ENCODE peak calls at places on chromosome 7, in five cellular contexts. U is natural killer cell; E is naive thymus-derived CD8-positive, alpha-beta T cell; S is CD8-positive, alpha-beta T cell; I is aorta. O is an unnamed sample.

GRCh38 chr7:25132430-25132829 is 7.4 kb upstream of the CYCS start:
- ATAC-seq in U (no peak), E (no peak), S (no peak), I (no peak), O (no peak)

GRCh38 chr7:93620057-93620456 is 45.5 kb upstream of the CALCR start:
- ATAC-seq in U (no peak), E (no peak), S (no peak), I (no peak), O (no peak)

GRCh38 chr7:78080811-78081210 is 282.2 kb downstream of the PHTF2 start:
- ATAC-seq in U (no peak), E (no peak), S (no peak), I (no peak), O (peak)

GRCh38 chr7:55250313-55250712 is 114.8 kb upstream of the LANCL2 start:
- ATAC-seq in U (no peak), E (no peak), S (no peak), I (no peak), O (no peak)

GRCh38 chr7:2417981-2418481 is 14.6 kb downstream of the CHST12 start:
- ATAC-seq in U (peak), E (peak), S (peak), I (peak), O (no peak)

GRCh38 chr7:158588085-158588877 is 658 bp upstream of the PTPRN2 start:
- ATAC-seq in U (peak), E (peak), S (peak), I (peak), O (no peak)

GRCh38 chr7:95660023-95660434 is 63.7 kb upstream of the PDK4 start:
- ATAC-seq in U (no peak), E (no peak), S (no peak), I (no peak), O (no peak)

GRCh38 chr7:53656881-53657280 is 621.4 kb downstream of the POM121L12 start:
- ATAC-seq in U (no peak), E (no peak), S (no peak), I (no peak), O (no peak)

GRCh38 chr7:134134004-134134403 is 6.9 kb downstream of the LRGUK start:
- ATAC-seq in U (no peak), E (no peak), S (no peak), I (no peak), O (no peak)

GRCh38 chr7:132030161-132030568 is 473.7 kb upstream of the PODXL start:
- ATAC-seq in U (no peak), E (no peak), S (no peak), I (no peak), O (no peak)

GRCh38 chr7:17558558-17559332 is 260.3 kb downstream of the AHR start:
- ATAC-seq in U (no peak), E (no peak), S (no peak), I (no peak), O (peak)

GRCh38 chr7:134374791-134375190 is 58.1 kb upstream of the SLC35B4 start:
- ATAC-seq in U (no peak), E (no peak), S (no peak), I (no peak), O (no peak)

GRCh38 chr7:157664866-157665633 is 328.2 kb downstream of the DNAJB6 start:
- ATAC-seq in U (no peak), E (no peak), S (no peak), I (no peak), O (no peak)

GRCh38 chr7:36381056-36381455 is 8.6 kb upstream of the ANLN start:
- ATAC-seq in U (no peak), E (no peak), S (no peak), I (no peak), O (no peak)

GRCh38 chr7:115980175-115980574 is 50.4 kb downstream of the TFEC start:
- ATAC-seq in U (no peak), E (no peak), S (no peak), I (no peak), O (no peak)

GRCh38 chr7:92075455-92076158 is 58.7 kb downstream of the CYP51A1 start:
- ATAC-seq in U (no peak), E (no peak), S (no peak), I (no peak), O (peak)

GRCh38 chr7:101390901-101391301 is 28.2 kb downstream of the COL26A1 start:
- ATAC-seq in U (peak), E (peak), S (peak), I (no peak), O (peak)

GRCh38 chr7:113414636-113415035 is 296.3 kb upstream of the SMIM30 start:
- ATAC-seq in U (no peak), E (no peak), S (no peak), I (no peak), O (no peak)

O was measured in esophagus mucosa.